ENCODE peak calls at places on chromosomes 16 and 17, in nine cellular contexts. R, Q, E, K, Z, I, P, V and G are unnamed samples.

GRCh38 chr17:75894049-75894742 is 2.6 kb downstream of the TRIM65 start:
- DNase-seq in R (no peak), Q (no peak), E (peak), K (no peak), Z (peak), I (no peak), P (no peak), V (no peak), G (no peak)

GRCh38 chr17:77604301-77605031 is 354.0 kb upstream of the TNRC6C start:
- DNase-seq in R (no peak), Q (no peak), E (peak), K (no peak), Z (no peak), I (no peak), P (no peak), V (no peak), G (no peak)

GRCh38 chr17:44598329-44598728 is 41.0 kb downstream of the FZD2 start:
- DNase-seq in R (no peak), Q (no peak), E (no peak), K (no peak), Z (no peak), I (no peak), P (no peak), V (no peak), G (no peak)

GRCh38 chr17:8068736-8069586 is 18.6 kb downstream of the ALOX12B start:
- DNase-seq in R (peak), Q (no peak), E (no peak), K (no peak), Z (no peak), I (no peak), P (no peak), V (no peak), G (no peak)

GRCh38 chr16:80664226-80664625 is 123.4 kb downstream of the DYNLRB2 start:
- DNase-seq in R (no peak), Q (no peak), E (no peak), K (no peak), Z (no peak), I (no peak), P (no peak), V (no peak), G (no peak)

GRCh38 chr16:89722392-89723278 is 1.3 kb downstream of the ZNF276 start:
- DNase-seq in R (peak), Q (no peak), E (peak), K (peak), Z (peak), I (peak), P (peak), V (peak), G (no peak)

GRCh38 chr16:27532088-27532810 is 17.5 kb downstream of the GTF3C1 start:
- DNase-seq in R (no peak), Q (no peak), E (no peak), K (no peak), Z (no peak), I (no peak), P (no peak), V (no peak), G (no peak)

GRCh38 chr17:45197108-45197507 is 24.6 kb upstream of the FMNL1 start:
- DNase-seq in R (no peak), Q (no peak), E (no peak), K (no peak), Z (no peak), I (no peak), P (no peak), V (no peak), G (no peak)

GRCh38 chr16:53991181-53992056 is 287.5 kb downstream of the FTO start:
- DNase-seq in R (no peak), Q (no peak), E (no peak), K (no peak), Z (peak), I (no peak), P (no peak), V (no peak), G (no peak)

GRCh38 chr16:88455610-88456355 is 2.7 kb downstream of the ZFPM1 start:
- DNase-seq in R (no peak), Q (no peak), E (peak), K (peak), Z (peak), I (no peak), P (peak), V (peak), G (no peak)